ENCODE peak calls at places on chromosomes 2 and 18, in four cellular contexts. W is brain microvascular endothelial cell, H is aorta, Z is psoas muscle. X is an unnamed sample.

GRCh38 chr2:119371111-119371510 is 4.3 kb downstream of the DBI start:
- DNase-seq in W (no peak), H (no peak), Z (no peak), X (no peak)

GRCh38 chr2:175010848-175011254 is 5.7 kb upstream of the CHN1 start:
- DNase-seq in W (no peak), H (no peak), Z (no peak), X (no peak)

GRCh38 chr18:79545255-79545654 is 134.3 kb upstream of the CTDP1 start:
- DNase-seq in W (no peak), H (peak; percentile 35), Z (peak; percentile 28), X (no peak)

GRCh38 chr2:172655838-172656573 is 79.6 kb upstream of the RAPGEF4 start:
- DNase-seq in W (no peak), H (no peak), Z (no peak), X (peak; percentile 70)

GRCh38 chr2:78351208-78351607 is 674.3 kb upstream of the REG3G start:
- DNase-seq in W (no peak), H (no peak), Z (no peak), X (peak; percentile 20)

GRCh38 chr18:75073654-75074053 is 135.3 kb downstream of the PTGR3 start:
- DNase-seq in W (no peak), H (no peak), Z (no peak), X (no peak)

GRCh38 chr2:238860966-238861730 is 13.3 kb downstream of the TWIST2 start:
- DNase-seq in W (no peak), H (no peak), Z (peak; percentile 68), X (no peak)

GRCh38 chr2:166900700-166901099 is 12.4 kb downstream of the XIRP2 start:
- DNase-seq in W (peak; percentile 5), H (no peak), Z (no peak), X (peak; percentile 60)

GRCh38 chr2:197255550-197255949 is 55.0 kb downstream of the ANKRD44 start:
- DNase-seq in W (peak; percentile 45), H (peak; percentile 92), Z (peak; percentile 74), X (no peak)
- H3K4me3 ChIP-seq in W (no peak overlapping the region), H (no peak overlapping the region), Z (no peak overlapping the region), X (no peak overlapping the region)

DNA sequence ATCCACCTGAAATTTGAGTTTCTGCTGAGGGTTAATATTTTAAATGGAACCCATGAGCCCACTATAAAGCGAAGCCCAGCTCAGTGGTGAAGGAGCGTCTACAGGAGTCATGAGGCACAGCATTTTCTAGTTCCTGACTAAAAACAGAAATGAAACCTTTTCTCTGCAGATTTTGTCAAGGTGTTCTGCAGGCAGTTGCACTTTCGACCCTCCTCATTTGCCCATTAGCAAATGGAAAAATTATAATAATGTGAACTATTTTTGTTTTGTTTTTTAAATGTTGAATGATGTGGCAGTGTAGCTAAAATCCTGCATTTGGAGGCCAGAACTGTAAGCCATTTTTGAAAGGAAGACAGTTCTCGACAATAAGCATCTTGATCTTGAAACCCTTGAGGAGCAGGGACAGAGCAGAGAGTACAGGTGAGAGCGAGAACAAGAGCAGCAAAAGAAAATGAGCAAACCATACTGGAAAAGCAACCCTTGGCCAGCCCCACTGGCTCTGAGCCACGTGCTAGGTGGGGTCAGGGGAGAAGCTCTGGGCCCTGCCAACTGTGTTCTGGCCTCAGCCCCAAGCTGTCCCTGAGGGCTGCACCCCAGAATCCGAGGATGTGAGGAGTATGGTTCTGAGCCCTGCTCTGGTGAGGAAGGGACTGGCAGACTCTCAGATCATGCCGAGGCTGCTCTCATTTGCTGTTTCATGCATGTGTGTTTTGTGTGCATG is 26.4 kb upstream of the COPS8 start:
- DNase-seq in W (no peak), H (no peak), Z (no peak), X (no peak)
- H3K4me3 ChIP-seq in W (no peak overlapping the region), H (no peak overlapping the region), Z (no peak overlapping the region), X (no peak overlapping the region)

DNA sequence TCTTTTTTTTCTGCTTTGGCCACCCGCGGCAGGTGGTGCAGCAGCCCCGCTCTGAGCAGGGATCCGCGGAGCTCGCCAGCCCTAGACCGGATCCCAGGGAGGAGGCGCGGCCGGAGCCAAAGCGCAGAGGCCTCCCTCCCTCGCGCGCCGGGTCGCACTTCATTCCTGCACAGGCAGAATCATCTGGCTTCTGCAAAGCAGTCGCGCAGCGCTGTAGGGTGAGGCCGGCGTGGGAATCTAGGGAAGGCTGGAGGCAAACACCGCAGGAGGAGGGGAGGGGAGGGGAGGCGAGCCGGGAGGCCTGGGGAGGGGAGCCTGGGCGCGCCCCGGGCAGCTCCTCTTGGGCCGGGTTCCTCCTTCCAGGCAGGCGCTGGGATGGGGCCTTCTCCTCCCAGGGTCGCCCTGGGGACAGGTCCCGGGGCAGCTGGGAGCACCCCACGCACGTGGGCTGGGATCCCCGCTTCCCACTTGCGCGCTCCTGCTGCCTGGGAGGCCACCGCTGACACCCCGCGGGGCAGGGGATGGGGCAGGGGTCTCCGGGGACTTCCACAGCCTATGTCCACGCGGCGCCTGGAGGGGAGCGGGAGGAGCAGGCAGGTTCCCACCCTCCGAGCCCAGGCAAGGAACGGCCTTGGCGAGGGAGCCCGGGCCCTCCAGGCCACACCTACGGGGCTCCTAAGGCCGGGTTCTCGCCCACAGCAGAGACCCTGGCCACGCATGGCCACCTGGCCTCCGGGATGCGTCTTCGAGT is 45.0 kb downstream of the MBP start:
- DNase-seq in W (no peak), H (peak; percentile 72), Z (peak; percentile 75), X (no peak)
- H3K4me3 ChIP-seq in W (peak overlapping the region; percentile 49), H (peak overlapping the region; percentile 28), Z (peak overlapping the region; percentile 65), X (no peak overlapping the region)

GRCh38 chr2:4903676-4904348 is 788.4 kb upstream of the SOX11 start:
- DNase-seq in W (no peak), H (no peak), Z (no peak), X (no peak)
- H3K4me3 ChIP-seq in W (no peak overlapping the region), H (no peak overlapping the region), Z (no peak overlapping the region), X (no peak overlapping the region)

GRCh38 chr2:149540138-149540537 is 47.4 kb downstream of the MMADHC start:
- DNase-seq in W (no peak), H (no peak), Z (no peak), X (no peak)

GRCh38 chr2:149543845-149544244 is 43.7 kb downstream of the MMADHC start:
- DNase-seq in W (no peak), H (no peak), Z (no peak), X (no peak)

GRCh38 chr2:149544692-149545091 is 42.9 kb downstream of the MMADHC start:
- DNase-seq in W (no peak), H (no peak), Z (no peak), X (no peak)
- H3K4me3 ChIP-seq in W (no peak overlapping the region), H (no peak overlapping the region), Z (no peak overlapping the region), X (no peak overlapping the region)

GRCh38 chr2:110748489-110748867 is 16.1 kb downstream of the ACOXL start:
- DNase-seq in W (no peak), H (no peak), Z (no peak), X (peak; percentile 71)

GRCh38 chr2:110745048-110745447 is 12.7 kb downstream of the ACOXL start:
- DNase-seq in W (no peak), H (no peak), Z (no peak), X (no peak)

GRCh38 chr2:110746586-110747521 is 14.5 kb downstream of the ACOXL start:
- DNase-seq in W (no peak), H (no peak), Z (no peak), X (no peak)

GRCh38 chr2:110744429-110744828 is 12.1 kb downstream of the ACOXL start:
- DNase-seq in W (no peak), H (no peak), Z (no peak), X (no peak)

DNA sequence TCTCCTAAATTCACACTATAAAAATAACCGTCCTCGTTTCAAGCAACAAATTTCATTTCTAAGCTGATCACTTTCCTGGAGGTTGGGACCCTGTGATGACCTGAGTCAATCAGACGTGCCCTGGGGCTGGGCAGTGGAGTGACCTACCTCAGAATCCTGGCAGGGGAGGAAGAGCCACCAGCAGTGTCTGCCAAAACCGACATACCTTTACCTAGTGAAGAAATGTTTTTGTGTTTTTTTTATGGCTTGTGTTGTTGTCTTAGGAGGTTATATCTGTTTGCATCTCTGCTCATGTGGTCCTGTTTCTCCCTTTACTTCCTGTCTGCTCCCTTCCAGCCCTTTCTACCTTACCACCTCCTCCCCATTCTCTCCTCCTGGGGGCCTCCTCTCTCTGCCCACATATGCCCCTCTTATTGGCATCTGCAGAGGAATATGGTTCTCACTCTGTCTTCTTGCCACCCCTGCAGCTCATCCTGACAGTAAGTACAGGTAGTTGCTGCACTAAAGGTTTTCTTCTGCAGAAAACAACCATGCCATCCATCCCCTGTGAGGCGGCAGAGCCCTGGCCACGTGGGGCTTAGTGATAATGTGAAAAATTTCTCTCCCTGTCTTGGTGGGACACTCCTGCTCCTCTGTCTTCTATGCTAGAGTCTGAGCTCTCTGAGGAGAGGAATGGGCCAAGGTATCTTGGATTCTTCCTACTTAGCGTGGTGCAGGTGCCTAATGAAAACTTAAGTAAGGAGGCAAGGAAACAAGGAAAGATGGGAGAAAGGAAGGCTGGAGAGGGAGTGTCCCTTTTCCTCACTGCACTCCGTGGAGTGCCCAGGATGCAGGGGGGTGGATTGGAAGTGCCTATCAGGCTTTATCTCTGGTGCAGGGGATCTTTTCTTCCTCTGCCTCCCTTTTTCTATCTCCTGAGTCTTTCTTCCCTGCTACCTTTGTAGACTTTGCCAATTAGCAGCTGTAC is 15.4 kb downstream of the ACOXL start:
- DNase-seq in W (no peak), H (no peak), Z (no peak), X (peak; percentile 86)
- H3K4me3 ChIP-seq in W (no peak overlapping the region), H (no peak overlapping the region), Z (no peak overlapping the region), X (peak overlapping the region; percentile 49)

X was measured in PC-3.